ENCODE peak calls at places on chromosomes 6 and 20, in eight cellular contexts. S is GM12878, B is suprapubic skin, V is transverse colon, U is sigmoid colon, R is esophagus muscularis mucosa, F is K562, Z is H1. C is an unnamed sample. For H3K4me1, the result is how much of the 10 kb centered on the place peaks cover.

GRCh38 chr6:124223596-124223995 is 419.9 kb downstream of the NKAIN2 start:
- DNase-seq in R (no peak), Z (no peak), F (no peak), V (no peak), S (no peak), B (no peak), U (no peak), C (no peak)

GRCh38 chr20:47821481-47822100 is 36.3 kb upstream of the SULF2 start:
- DNase-seq in V (no peak), B (no peak), F (no peak), R (no peak), Z (no peak), U (peak), S (no peak), C (no peak)

GRCh38 chr6:163751032-163751525 is 336.6 kb downstream of the QKI start:
- DNase-seq in B (no peak), V (no peak), R (peak), U (no peak), F (no peak), S (no peak), Z (no peak), C (no peak)

GRCh38 chr6:28943557-28944411 is 20.0 kb upstream of the TRIM27 start:
- DNase-seq in F (peak), S (peak), R (peak), Z (peak), U (peak), B (peak), V (peak), C (peak)

GRCh38 chr6:37794825-37795224 is 24.7 kb upstream of the ZFAND3 start:
- DNase-seq in R (no peak), U (no peak), S (no peak), V (no peak), F (no peak), B (no peak), Z (no peak), C (no peak)

GRCh38 chr20:20362774-20363435 is 5.0 kb upstream of the INSM1 start:
- DNase-seq in B (no peak), R (no peak), S (no peak), V (no peak), Z (peak), F (no peak), U (no peak), C (no peak)

GRCh38 chr6:108463789-108464188 is 96.9 kb upstream of the FOXO3 start:
- DNase-seq in B (no peak), V (no peak), R (no peak), F (no peak), S (no peak), Z (no peak), U (no peak), C (peak)

GRCh38 chr20:56579261-56579660 is 46.2 kb downstream of the FAM209B start:
- DNase-seq in S (no peak), R (no peak), F (no peak), U (no peak), B (no peak), Z (no peak), V (peak), C (no peak)

GRCh38 chr6:89221971-89222887 is 5.1 kb upstream of the GABRR1 start:
- DNase-seq in F (no peak), S (no peak), V (no peak), B (no peak), Z (no peak), R (no peak), U (no peak), C (no peak)

GRCh38 chr20:10063482-10063881 is 28.7 kb downstream of the ANKEF1 start:
- DNase-seq in R (no peak), U (no peak), B (no peak), Z (no peak), V (no peak), F (no peak), S (no peak), C (no peak)

GRCh38 chr20:37758332-37758731 is 64.5 kb downstream of the CTNNBL1 start:
- DNase-seq in B (no peak), S (no peak), V (no peak), F (peak), R (peak), Z (peak), U (no peak), C (no peak)

GRCh38 chr20:59559024-59559817 is 45.1 kb upstream of the PHACTR3 start:
- DNase-seq in V (no peak), Z (no peak), B (no peak), F (no peak), R (peak), U (no peak), S (no peak), C (no peak)

GRCh38 chr20:40689943-40690835 is 1.2 kb upstream of the MAFB start:
- DNase-seq in S (no peak), B (peak), V (peak), Z (peak), R (peak), U (peak), F (peak), C (peak)

GRCh38 chr6:46521464-46521971 is 30.3 kb upstream of the RCAN2 start:
- DNase-seq in V (no peak), S (no peak), R (no peak), B (no peak), Z (no peak), U (no peak), F (no peak), C (no peak)

GRCh38 chr6:46528956-46529750 is 37.9 kb upstream of the RCAN2 start:
- DNase-seq in R (no peak), V (no peak), U (no peak), F (no peak), Z (no peak), S (no peak), B (no peak), C (no peak)

GRCh38 chr6:46526607-46527006 is 35.4 kb upstream of the RCAN2 start:
- DNase-seq in B (no peak), U (no peak), F (no peak), S (no peak), V (no peak), R (no peak), Z (no peak), C (no peak)

GRCh38 chr6:46525583-46525982 is 34.3 kb upstream of the RCAN2 start:
- DNase-seq in F (no peak), R (no peak), S (no peak), V (no peak), B (no peak), Z (no peak), U (no peak), C (no peak)
- TF ChIP-seq POLR2AphosphoS5 in F (no peak), R (no peak), S (no peak), V (no peak), B (no peak), Z (no peak), U (no peak), C (no peak)

GRCh38 chr6:158087519-158087867 is 80.6 kb downstream of the SERAC1 start:
- DNase-seq in R (no peak), B (no peak), U (no peak), F (no peak), V (no peak), S (no peak), Z (no peak), C (no peak)

GRCh38 chr6:158083687-158084325 is 84.3 kb downstream of the SERAC1 start:
- DNase-seq in S (no peak), R (peak), B (no peak), F (no peak), Z (no peak), V (no peak), U (no peak), C (no peak)

GRCh38 chr6:158085261-158086053 is 82.6 kb downstream of the SERAC1 start:
- DNase-seq in R (no peak), F (no peak), S (no peak), V (no peak), U (no peak), Z (no peak), B (no peak), C (no peak)

GRCh38 chr6:158086054-158086705 is 81.9 kb downstream of the SERAC1 start:
- DNase-seq in R (no peak), F (no peak), V (no peak), Z (peak), U (no peak), B (no peak), S (no peak), C (no peak)

DNA sequence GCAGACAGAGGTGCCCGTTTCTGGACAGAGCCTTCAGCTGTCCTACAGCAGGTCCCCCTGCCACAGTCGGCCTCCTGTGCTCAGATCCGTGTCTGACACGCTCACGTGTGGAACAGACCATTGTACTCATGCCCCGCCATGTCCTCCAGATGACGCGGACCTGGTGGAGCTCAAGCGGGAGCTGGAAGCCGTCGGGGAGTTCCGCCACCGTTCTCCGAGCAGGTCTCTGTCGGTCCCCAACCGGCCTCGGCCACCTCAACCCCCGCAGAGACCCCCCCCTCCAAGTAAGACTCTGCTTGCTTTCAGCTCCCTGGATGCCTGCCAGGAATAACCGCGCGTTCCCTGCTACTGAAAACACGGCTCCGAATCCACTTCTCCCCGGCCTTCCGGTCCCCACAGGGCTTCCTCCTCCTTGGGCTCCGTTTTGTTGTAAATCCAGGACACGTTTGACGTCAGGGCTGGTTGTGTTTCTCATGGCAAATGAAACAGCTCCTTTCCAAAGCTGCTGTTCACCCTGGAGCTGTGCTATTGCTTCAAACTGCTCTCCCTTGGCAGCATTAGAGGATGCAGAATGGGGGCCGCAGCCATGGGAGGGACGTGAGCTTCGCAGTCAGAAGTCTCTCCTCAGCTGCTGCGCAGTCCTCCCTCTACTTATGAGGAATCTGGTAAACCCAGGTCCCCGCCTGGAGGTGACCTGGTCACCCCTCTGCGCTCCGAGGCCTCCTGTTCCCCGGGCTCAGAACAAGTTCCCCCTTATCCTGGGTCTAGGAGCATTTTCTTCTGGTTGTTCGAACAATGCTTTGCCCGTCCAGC is 81.2 kb downstream of the SERAC1 start:
- DNase-seq in B (no peak), S (no peak), R (no peak), Z (peak), V (peak), F (no peak), U (peak), C (no peak)
- TF ChIP-seq EP300 in B (no peak), S (no peak), R (no peak), Z (no peak), V (no peak), F (no peak), U (no peak), C (no peak)

DNA sequence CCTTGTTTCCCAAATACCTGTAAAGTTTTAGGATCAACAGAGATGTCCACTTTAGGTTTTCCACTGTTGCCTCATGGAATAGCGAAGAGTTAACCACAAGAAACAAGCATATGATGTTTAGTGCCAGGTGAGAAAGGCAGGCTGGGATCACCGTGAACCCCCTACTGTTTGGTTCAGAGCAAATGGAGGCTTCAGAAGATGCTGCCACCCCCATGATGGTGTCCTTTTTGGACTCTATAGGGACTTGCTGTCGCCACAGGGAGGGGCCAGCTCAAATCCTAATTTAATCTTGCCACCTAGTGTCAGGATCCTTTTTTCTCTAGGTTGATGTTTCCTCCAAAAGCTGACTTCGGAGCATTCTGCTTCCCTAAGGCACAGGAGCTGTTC is 1.9 kb upstream of the DLL1 start:
- DNase-seq in Z (no peak), V (no peak), F (peak), B (no peak), S (no peak), U (peak), R (no peak), C (no peak)
- H3K4me1 ChIP-seq in Z (under half), V (half or more), F (half or more), B (half or more), S (under half), U (half or more), R (half or more), C (half or more)

DNA sequence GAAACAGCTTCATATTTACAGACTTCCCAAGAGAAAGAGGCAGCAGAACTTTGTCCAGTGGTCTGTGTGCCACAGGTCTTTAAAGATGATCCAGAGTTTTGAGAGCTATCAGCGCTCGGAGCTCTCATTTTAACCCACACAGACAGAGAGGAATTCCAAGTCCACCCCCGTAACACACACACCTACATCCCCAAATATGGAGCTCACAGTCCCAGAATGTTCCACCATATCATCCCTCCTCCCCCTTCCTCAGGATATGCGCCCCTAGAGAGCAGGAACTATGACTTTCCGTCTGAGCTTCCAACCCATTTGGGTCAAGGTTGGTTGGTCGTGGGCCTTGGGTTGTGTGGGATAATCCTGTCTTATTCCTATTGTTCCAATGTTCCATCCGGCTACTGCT is at the start of gene DEFB128:
- DNase-seq in Z (no peak), F (no peak), S (no peak), U (no peak), B (no peak), R (no peak), V (no peak), C (no peak)
- TF ChIP-seq POLR2AphosphoS5 in Z (no peak), F (no peak), S (no peak), U (no peak), B (no peak), R (no peak), V (no peak), C (no peak)

GRCh38 chr6:31769684-31770371 is 7.3 kb downstream of the VWA7 start:
- DNase-seq in B (no peak), Z (peak), R (no peak), F (peak), S (peak), V (peak), U (peak), C (peak)
- TF ChIP-seq EP300 in B (no peak), Z (no peak), R (no peak), F (peak), S (no peak), V (no peak), U (no peak), C (no peak)

GRCh38 chr6:15380354-15380753 is 134.5 kb downstream of the JARID2 start:
- DNase-seq in R (no peak), V (no peak), U (no peak), Z (no peak), B (no peak), F (no peak), S (no peak), C (no peak)
- H3K4me1 ChIP-seq in R (under half), V (under half), U (under half), Z (under half), B (under half), F (under half), S (under half), C (under half)

C was measured in stomach.